ENCODE peak calls at places on chromosomes 13 and 19, in five cellular contexts. D, A, Z, Q and C are unnamed samples.

GRCh38 chr19:47637550-47637949 is 28.6 kb downstream of the BICRA start:
- DNase-seq in D (no peak), A (peak; percentile 39), Z (no peak), Q (peak; percentile 64), C (peak; percentile 14)

GRCh38 chr13:113786262-113786841 is 27.3 kb downstream of the TMEM255B start:
- DNase-seq in D (no peak), A (peak; percentile 73), Z (no peak), Q (peak; percentile 73), C (peak; percentile 36)

GRCh38 chr19:55545913-55546495 is 661 bp upstream of the SBK3 start:
- DNase-seq in D (no peak), A (peak; percentile 34), Z (no peak), Q (no peak), C (no peak)

GRCh38 chr19:9751449-9751848 is 17.1 kb downstream of the ZNF846 start:
- DNase-seq in D (no peak), A (no peak), Z (no peak), Q (no peak), C (no peak)

GRCh38 chr13:96426160-96426559 is 336.3 kb downstream of the HS6ST3 start:
- DNase-seq in D (no peak), A (no peak), Z (no peak), Q (no peak), C (no peak)

GRCh38 chr13:51773515-51773914 is 30.4 kb downstream of the DHRS12 start:
- DNase-seq in D (no peak), A (no peak), Z (no peak), Q (no peak), C (no peak)

GRCh38 chr13:75226755-75227435 is 255.1 kb downstream of the TBC1D4 start:
- DNase-seq in D (no peak), A (peak; percentile 90), Z (no peak), Q (peak; percentile 85), C (peak; percentile 94)

GRCh38 chr13:72805663-72806341 is 23.9 kb downstream of the PIBF1 start:
- DNase-seq in D (no peak), A (no peak), Z (no peak), Q (peak; percentile 44), C (no peak)

GRCh38 chr19:47848871-47849473 is 10.1 kb upstream of the TPRX2 start:
- DNase-seq in D (no peak), A (peak; percentile 18), Z (no peak), Q (peak; percentile 23), C (no peak)

GRCh38 chr13:34627905-34628682 is 314.0 kb upstream of the NBEA start:
- DNase-seq in D (no peak), A (no peak), Z (no peak), Q (no peak), C (no peak)

GRCh38 chr19:12666305-12667048 is at the start of the genes MAN2B1 and WDR83:
- DNase-seq in D (peak; percentile 79), A (peak; percentile 87), Z (no peak), Q (peak; percentile 48), C (peak; percentile 34)

GRCh38 chr13:113138792-113139551 is 16.4 kb downstream of the F10 start:
- DNase-seq in D (no peak), A (no peak), Z (no peak), Q (no peak), C (no peak)

GRCh38 chr13:93368705-93369104 is 142.1 kb downstream of the GPC6 start:
- DNase-seq in D (no peak), A (no peak), Z (no peak), Q (no peak), C (no peak)

GRCh38 chr19:19079571-19079970 is 15.8 kb downstream of the SLC25A42 start:
- DNase-seq in D (no peak), A (no peak), Z (no peak), Q (no peak), C (no peak)

GRCh38 chr13:112183544-112184145 is 116.7 kb downstream of the SOX1 start:
- DNase-seq in D (no peak), A (no peak), Z (no peak), Q (no peak), C (no peak)

GRCh38 chr19:35107541-35107939 is 8.1 kb upstream of the FXYD3 start:
- DNase-seq in D (no peak), A (peak; percentile 20), Z (no peak), Q (peak; percentile 58), C (peak; percentile 65)

GRCh38 chr13:82850644-82851043 is 1031.6 kb downstream of the SLITRK1 start:
- DNase-seq in D (no peak), A (no peak), Z (no peak), Q (no peak), C (no peak)

GRCh38 chr13:110726726-110727125 is 13.2 kb downstream of the ING1 start:
- DNase-seq in D (no peak), A (no peak), Z (no peak), Q (no peak), C (no peak)

GRCh38 chr19:1411255-1412191 is 4.1 kb downstream of the DAZAP1 start:
- DNase-seq in D (peak; percentile 77), A (peak; percentile 78), Z (no peak), Q (peak; percentile 41), C (peak; percentile 56)

GRCh38 chr13:79340490-79340889 is 65.6 kb downstream of the RBM26 start:
- DNase-seq in D (no peak), A (no peak), Z (no peak), Q (no peak), C (no peak)

GRCh38 chr19:27794444-27795042 is 1418.4 kb downstream of the UQCRFS1 start:
- DNase-seq in D (no peak), A (peak; percentile 63), Z (peak; percentile 58), Q (peak; percentile 50), C (peak; percentile 46)

GRCh38 chr19:49558591-49558990 is 21.8 kb downstream of the NOSIP start:
- DNase-seq in D (no peak), A (no peak), Z (no peak), Q (no peak), C (no peak)

GRCh38 chr13:78572459-78572858 is 30.9 kb downstream of the POU4F1 start:
- DNase-seq in D (no peak), A (no peak), Z (no peak), Q (no peak), C (no peak)

GRCh38 chr13:103758222-103758621 is 692.0 kb upstream of the SLC10A2 start:
- DNase-seq in D (no peak), A (no peak), Z (no peak), Q (no peak), C (no peak)

GRCh38 chr19:15897738-15898276 is at the start of gene CYP4F2:
- DNase-seq in D (no peak), A (no peak), Z (no peak), Q (no peak), C (no peak)

GRCh38 chr13:69857188-69857821 is 250.3 kb upstream of the ATXN8OS start:
- DNase-seq in D (no peak), A (peak; percentile 2), Z (no peak), Q (peak; percentile 44), C (peak; percentile 12)

GRCh38 chr13:41916173-41916954 is 44.5 kb downstream of the VWA8 start:
- DNase-seq in D (no peak), A (peak; percentile 88), Z (no peak), Q (peak; percentile 79), C (peak; percentile 86)

GRCh38 chr19:13995017-13995728 is 10.9 kb downstream of the RFX1 start:
- DNase-seq in D (peak; percentile 54), A (peak; percentile 89), Z (peak; percentile 92), Q (no peak), C (peak; percentile 60)

GRCh38 chr13:60135344-60135743 is 28.4 kb downstream of the DIAPH3 start:
- DNase-seq in D (no peak), A (no peak), Z (no peak), Q (no peak), C (no peak)

GRCh38 chr19:13839193-13839937 is 37.6 kb upstream of the NANOS3 start:
- DNase-seq in D (peak; percentile 93), A (peak; percentile 94), Z (peak; percentile 86), Q (peak; percentile 86), C (peak; percentile 83)

GRCh38 chr13:108929532-108929931 is 300.1 kb downstream of the MYO16 start:
- DNase-seq in D (no peak), A (peak; percentile 31), Z (no peak), Q (peak; percentile 27), C (peak; percentile 62)

GRCh38 chr19:52935434-52935833 is 12.2 kb upstream of the ZNF888 start:
- DNase-seq in D (no peak), A (no peak), Z (no peak), Q (peak; percentile 20), C (no peak)

GRCh38 chr13:24654741-24655140 is 25.5 kb upstream of the ATP12A start:
- DNase-seq in D (no peak), A (peak; percentile 67), Z (no peak), Q (peak; percentile 31), C (peak; percentile 45)

GRCh38 chr19:36524617-36525016 is 3.5 kb downstream of the ZNF260 start:
- DNase-seq in D (no peak), A (no peak), Z (no peak), Q (no peak), C (no peak)

DNA sequence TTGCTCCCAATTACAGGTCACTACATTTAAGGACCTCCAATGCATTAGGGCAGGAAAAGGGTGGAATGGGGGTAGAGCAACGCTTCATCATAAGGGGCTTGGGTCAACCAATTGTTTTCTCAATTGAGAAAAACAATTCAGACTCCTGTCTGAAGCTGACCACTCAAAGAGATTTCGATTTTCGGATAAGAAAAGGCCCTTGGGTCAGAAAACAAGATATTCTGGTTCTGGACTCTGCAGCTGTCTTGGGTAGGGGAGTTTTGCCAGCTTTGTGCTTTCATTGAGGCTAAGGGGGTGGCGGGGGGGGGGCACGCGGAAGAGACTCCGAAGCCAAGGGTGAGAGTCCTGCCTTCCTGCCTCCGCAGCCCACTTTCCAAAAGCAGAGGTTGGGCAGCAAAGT is 4.8 kb upstream of the ZNF98 start:
- DNase-seq in D (no peak), A (no peak), Z (no peak), Q (no peak), C (no peak)
- TF ChIP-seq CTCF in D (no peak), A (no peak), Z (no peak), Q (no peak), C (no peak)

GRCh38 chr19:3547767-3548282 is 8.9 kb downstream of the TEKTIP1 start:
- DNase-seq in D (no peak), A (no peak), Z (peak; percentile 79), Q (no peak), C (no peak)
- TF ChIP-seq CTCF in D (no peak), A (no peak), Z (no peak), Q (no peak), C (no peak)

DNA sequence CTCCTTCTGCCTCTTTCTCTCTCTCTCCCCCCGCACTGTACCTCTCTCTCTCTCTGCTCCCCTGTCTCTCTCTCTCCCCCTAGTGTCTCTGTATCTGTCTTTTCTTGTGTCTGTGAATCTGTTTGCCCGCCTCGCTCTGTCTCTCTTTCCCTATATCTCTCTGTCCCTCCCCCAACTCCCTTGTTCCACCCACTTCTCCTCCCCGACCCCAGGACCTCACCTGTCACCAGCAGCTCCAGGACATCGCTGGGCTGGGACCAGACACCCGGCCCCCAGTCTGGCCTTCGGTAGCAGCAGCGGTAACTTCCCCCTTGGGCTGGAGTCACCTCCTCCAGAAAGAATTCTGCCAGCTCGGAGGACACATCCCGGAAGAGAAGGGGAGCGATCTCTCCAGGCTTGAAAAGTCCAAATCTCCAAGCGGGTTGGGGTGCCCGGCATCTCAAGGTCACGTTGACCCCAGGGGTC is 3.9 kb downstream of the OSCAR start:
- DNase-seq in D (no peak), A (peak; percentile 73), Z (no peak), Q (peak; percentile 54), C (peak; percentile 59)
- TF ChIP-seq CTCF in D (no peak), A (peak; percentile 53), Z (no peak), Q (peak; percentile 46), C (peak; percentile 48)

DNA sequence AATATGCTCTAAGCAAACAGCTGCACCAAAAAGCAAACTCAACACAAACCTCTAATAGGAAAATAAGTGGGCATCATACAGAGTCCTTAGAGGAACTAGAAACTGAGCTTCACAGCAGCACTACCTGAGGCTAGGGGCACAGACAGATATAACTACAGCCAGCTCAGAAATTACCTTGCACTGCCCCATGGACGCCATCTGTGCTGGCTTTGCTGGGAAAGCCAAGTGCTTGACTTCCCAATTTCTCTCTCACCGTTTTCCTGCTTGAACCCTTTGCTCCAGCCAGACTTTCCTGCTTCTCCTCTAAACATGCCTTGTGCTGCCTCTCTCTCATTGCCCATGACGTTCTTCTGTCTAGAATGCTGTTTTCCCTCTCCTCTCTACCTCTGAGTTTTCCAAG is 29.3 kb downstream of the MTUS2 start:
- DNase-seq in D (no peak), A (no peak), Z (no peak), Q (no peak), C (no peak)
- TF ChIP-seq CTCF in D (no peak), A (no peak), Z (no peak), Q (no peak), C (no peak)